ENCODE peak calls at places on chromosomes 6 and 20, in seven cellular contexts. One of them, this sample, is unnamed.

GRCh38 chr6:42689371-42689770 is 33.0 kb downstream of the PRPH2 start:
- DNase-seq in mesendoderm: no peak
- DNase-seq in IMR-90: no peak
- DNase-seq in H1: no peak
- DNase-seq in mesenchymal stem cell: no peak
- DNase-seq in trophoblast cell: no peak
- DNase-seq in H9: no peak
- DNase-seq in this sample: no peak

GRCh38 chr20:48308232-48308781 is 519.5 kb downstream of the PREX1 start:
- DNase-seq in trophoblast cell: no peak
- DNase-seq in IMR-90: no peak
- DNase-seq in mesendoderm: no peak
- DNase-seq in H1: no peak
- DNase-seq in H9: no peak
- DNase-seq in mesenchymal stem cell: no peak
- DNase-seq in this sample: no peak

GRCh38 chr6:142871910-142872331 is 73.1 kb downstream of the HIVEP2 start:
- DNase-seq in IMR-90: peak; percentile 96
- DNase-seq in trophoblast cell: peak; percentile 33
- DNase-seq in H9: no peak
- DNase-seq in mesendoderm: no peak
- DNase-seq in mesenchymal stem cell: peak; percentile 94
- DNase-seq in H1: no peak
- DNase-seq in this sample: no peak

GRCh38 chr6:145148392-145149175 is 586.7 kb downstream of the EPM2A start:
- DNase-seq in IMR-90: peak; percentile 63
- DNase-seq in mesendoderm: peak; percentile 46
- DNase-seq in trophoblast cell: peak; percentile 100
- DNase-seq in mesenchymal stem cell: peak; percentile 74
- DNase-seq in H9: no peak
- DNase-seq in H1: no peak
- DNase-seq in this sample: no peak

GRCh38 chr6:83474309-83474708 is 38.0 kb upstream of the PRSS35 start:
- DNase-seq in mesendoderm: no peak
- DNase-seq in H9: no peak
- DNase-seq in H1: no peak
- DNase-seq in trophoblast cell: no peak
- DNase-seq in IMR-90: peak; percentile 34
- DNase-seq in mesenchymal stem cell: peak; percentile 44
- DNase-seq in this sample: no peak

GRCh38 chr20:25148982-25149846 is 46.3 kb upstream of the ENTPD6 start:
- DNase-seq in mesenchymal stem cell: no peak
- DNase-seq in H9: no peak
- DNase-seq in H1: no peak
- DNase-seq in IMR-90: no peak
- DNase-seq in mesendoderm: no peak
- DNase-seq in trophoblast cell: peak; percentile 89
- DNase-seq in this sample: no peak

GRCh38 chr6:110656492-110656891 is 158.8 kb downstream of the CDK19 start:
- DNase-seq in H9: no peak
- DNase-seq in trophoblast cell: no peak
- DNase-seq in H1: no peak
- DNase-seq in mesendoderm: peak; percentile 45
- DNase-seq in mesenchymal stem cell: no peak
- DNase-seq in IMR-90: no peak
- DNase-seq in this sample: no peak

GRCh38 chr20:45041464-45042337 is 59.2 kb downstream of the KCNS1 start:
- DNase-seq in mesendoderm: peak; percentile 96
- DNase-seq in mesenchymal stem cell: peak; percentile 60
- DNase-seq in H9: peak; percentile 64
- DNase-seq in IMR-90: peak; percentile 65
- DNase-seq in trophoblast cell: peak; percentile 92
- DNase-seq in H1: no peak
- DNase-seq in this sample: no peak

GRCh38 chr6:38269773-38270172 is 370.0 kb downstream of the BTBD9 start:
- DNase-seq in mesendoderm: no peak
- DNase-seq in H1: no peak
- DNase-seq in mesenchymal stem cell: peak; percentile 38
- DNase-seq in H9: no peak
- DNase-seq in IMR-90: no peak
- DNase-seq in trophoblast cell: no peak
- DNase-seq in this sample: no peak

GRCh38 chr6:87830834-87831374 is 128.9 kb upstream of the AKIRIN2 start:
- DNase-seq in H9: no peak
- DNase-seq in IMR-90: no peak
- DNase-seq in mesendoderm: no peak
- DNase-seq in trophoblast cell: no peak
- DNase-seq in mesenchymal stem cell: no peak
- DNase-seq in H1: no peak
- DNase-seq in this sample: no peak

GRCh38 chr20:57772349-57772964 is 62.6 kb upstream of the PMEPA1 start:
- DNase-seq in trophoblast cell: peak; percentile 30
- DNase-seq in mesendoderm: peak; percentile 88
- DNase-seq in mesenchymal stem cell: no peak
- DNase-seq in IMR-90: peak; percentile 64
- DNase-seq in H1: no peak
- DNase-seq in H9: peak; percentile 83
- DNase-seq in this sample: no peak

GRCh38 chr20:63530788-63531160 is 6.4 kb downstream of the PTK6 start:
- DNase-seq in trophoblast cell: no peak
- DNase-seq in H9: peak; percentile 29
- DNase-seq in H1: no peak
- DNase-seq in mesenchymal stem cell: no peak
- DNase-seq in IMR-90: no peak
- DNase-seq in mesendoderm: no peak
- DNase-seq in this sample: no peak

GRCh38 chr20:37986063-37986858 is 47.0 kb downstream of the TTI1 start:
- DNase-seq in trophoblast cell: no peak
- DNase-seq in H9: no peak
- DNase-seq in mesendoderm: no peak
- DNase-seq in H1: no peak
- DNase-seq in mesenchymal stem cell: no peak
- DNase-seq in IMR-90: no peak
- DNase-seq in this sample: no peak

GRCh38 chr6:119536666-119537065 is 187.1 kb upstream of the MAN1A1 start:
- DNase-seq in H1: no peak
- DNase-seq in mesenchymal stem cell: no peak
- DNase-seq in H9: no peak
- DNase-seq in IMR-90: no peak
- DNase-seq in trophoblast cell: no peak
- DNase-seq in mesendoderm: no peak
- DNase-seq in this sample: no peak

GRCh38 chr20:37852666-37853065 is 50.3 kb upstream of the VSTM2L start:
- DNase-seq in mesenchymal stem cell: no peak
- DNase-seq in H9: no peak
- DNase-seq in IMR-90: peak; percentile 5
- DNase-seq in trophoblast cell: no peak
- DNase-seq in H1: no peak
- DNase-seq in mesendoderm: no peak
- DNase-seq in this sample: no peak

GRCh38 chr20:49166534-49167449 is 21.3 kb downstream of the STAU1 start:
- DNase-seq in trophoblast cell: no peak
- DNase-seq in mesendoderm: no peak
- DNase-seq in IMR-90: no peak
- DNase-seq in H9: no peak
- DNase-seq in mesenchymal stem cell: no peak
- DNase-seq in H1: no peak
- DNase-seq in this sample: no peak

GRCh38 chr6:166046232-166046631 is 121.4 kb downstream of the TBXT start:
- DNase-seq in trophoblast cell: peak; percentile 14
- DNase-seq in IMR-90: peak; percentile 96
- DNase-seq in H1: no peak
- DNase-seq in H9: no peak
- DNase-seq in mesendoderm: peak; percentile 59
- DNase-seq in mesenchymal stem cell: peak; percentile 96
- DNase-seq in this sample: no peak

GRCh38 chr20:64099086-64099786 is 8.1 kb downstream of the NPBWR2 start:
- DNase-seq in IMR-90: no peak
- DNase-seq in trophoblast cell: no peak
- DNase-seq in H1: no peak
- DNase-seq in H9: no peak
- DNase-seq in mesendoderm: no peak
- DNase-seq in mesenchymal stem cell: no peak
- DNase-seq in this sample: no peak

GRCh38 chr6:36805917-36806316 is 33.3 kb downstream of the CPNE5 start:
- DNase-seq in mesendoderm: peak; percentile 52
- DNase-seq in mesenchymal stem cell: no peak
- DNase-seq in trophoblast cell: no peak
- DNase-seq in IMR-90: no peak
- DNase-seq in H1: no peak
- DNase-seq in H9: peak; percentile 67
- DNase-seq in this sample: no peak

GRCh38 chr6:16600701-16601100 is 160.6 kb downstream of the ATXN1 start:
- DNase-seq in mesendoderm: no peak
- DNase-seq in mesenchymal stem cell: no peak
- DNase-seq in trophoblast cell: peak; percentile 93
- DNase-seq in H9: no peak
- DNase-seq in H1: no peak
- DNase-seq in IMR-90: no peak
- DNase-seq in this sample: no peak

GRCh38 chr20:52422574-52423463 is 231.2 kb upstream of the ZFP64 start:
- DNase-seq in mesendoderm: no peak
- DNase-seq in H9: no peak
- DNase-seq in IMR-90: no peak
- DNase-seq in trophoblast cell: no peak
- DNase-seq in mesenchymal stem cell: peak; percentile 61
- DNase-seq in H1: no peak
- DNase-seq in this sample: no peak

GRCh38 chr6:136676075-136676474 is 116.2 kb downstream of the MAP3K5 start:
- DNase-seq in IMR-90: no peak
- DNase-seq in H9: no peak
- DNase-seq in trophoblast cell: peak; percentile 96
- DNase-seq in H1: no peak
- DNase-seq in mesenchymal stem cell: no peak
- DNase-seq in mesendoderm: peak; percentile 8
- DNase-seq in this sample: no peak

GRCh38 chr20:64223526-64224067 is 32.0 kb upstream of the PCMTD2 start:
- DNase-seq in mesendoderm: peak; percentile 88
- DNase-seq in H1: peak; percentile 88
- DNase-seq in H9: peak; percentile 90
- DNase-seq in trophoblast cell: no peak
- DNase-seq in mesenchymal stem cell: peak; percentile 66
- DNase-seq in IMR-90: peak; percentile 46
- DNase-seq in this sample: peak; percentile 63

GRCh38 chr20:1802385-1803215 is 92.6 kb upstream of the SIRPA start:
- DNase-seq in mesendoderm: peak; percentile 86
- DNase-seq in H1: peak; percentile 77
- DNase-seq in trophoblast cell: peak; percentile 56
- DNase-seq in IMR-90: peak; percentile 76
- DNase-seq in mesenchymal stem cell: peak; percentile 73
- DNase-seq in H9: peak; percentile 81
- DNase-seq in this sample: peak; percentile 65

GRCh38 chr6:151016107-151016506 is 150.6 kb downstream of the MTHFD1L start:
- DNase-seq in trophoblast cell: peak; percentile 33
- DNase-seq in H1: no peak
- DNase-seq in H9: no peak
- DNase-seq in IMR-90: no peak
- DNase-seq in mesendoderm: no peak
- DNase-seq in mesenchymal stem cell: no peak
- DNase-seq in this sample: no peak

DNA sequence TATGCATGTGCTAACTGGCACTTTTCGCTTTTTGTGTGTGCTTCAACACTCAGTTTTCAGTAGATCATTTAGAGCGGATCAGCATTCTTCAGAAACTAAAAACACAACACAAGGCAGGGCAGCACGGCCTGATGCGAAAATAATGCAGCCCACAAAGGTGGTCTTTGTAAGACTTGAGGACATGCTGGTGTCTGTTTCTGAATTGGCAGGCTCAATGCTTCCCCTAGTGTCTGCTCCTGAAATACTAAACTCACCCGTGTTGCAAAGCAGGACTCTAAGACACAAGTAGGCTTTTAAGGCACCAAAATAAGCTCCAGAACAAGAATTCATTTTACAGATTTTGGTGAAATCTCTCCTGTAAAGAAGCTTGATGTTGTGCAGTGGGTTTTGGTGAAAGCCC is 676.5 kb downstream of the TENT5A start:
- DNase-seq in mesendoderm: peak; percentile 73
- DNase-seq in H1: no peak
- DNase-seq in trophoblast cell: peak; percentile 9
- DNase-seq in mesenchymal stem cell: peak; percentile 30
- DNase-seq in H9: peak; percentile 64
- DNase-seq in IMR-90: peak; percentile 12
- DNase-seq in this sample: peak; percentile 60
- H3K4me1 ChIP-seq in mesendoderm: no peaks in the 10 kb centered on the region
- H3K4me1 ChIP-seq in H1: no peaks in the 10 kb centered on the region
- H3K4me1 ChIP-seq in trophoblast cell: no peaks in the 10 kb centered on the region
- H3K4me1 ChIP-seq in mesenchymal stem cell: no peaks in the 10 kb centered on the region
- H3K4me1 ChIP-seq in H9: no peaks in the 10 kb centered on the region
- H3K4me1 ChIP-seq in IMR-90: no peaks in the 10 kb centered on the region
- H3K4me1 ChIP-seq in this sample: no peaks in the 10 kb centered on the region

GRCh38 chr20:34213213-34213612 is 28.0 kb upstream of the ASIP start:
- DNase-seq in trophoblast cell: no peak
- DNase-seq in IMR-90: no peak
- DNase-seq in mesendoderm: no peak
- DNase-seq in H1: no peak
- DNase-seq in mesenchymal stem cell: no peak
- DNase-seq in H9: no peak
- DNase-seq in this sample: no peak

GRCh38 chr20:34211591-34211990 is 29.6 kb upstream of the ASIP start:
- DNase-seq in IMR-90: no peak
- DNase-seq in mesenchymal stem cell: no peak
- DNase-seq in H1: no peak
- DNase-seq in mesendoderm: no peak
- DNase-seq in trophoblast cell: no peak
- DNase-seq in H9: no peak
- DNase-seq in this sample: no peak

GRCh38 chr20:34216382-34216742 is 24.9 kb upstream of the ASIP start:
- DNase-seq in trophoblast cell: no peak
- DNase-seq in mesendoderm: no peak
- DNase-seq in mesenchymal stem cell: no peak
- DNase-seq in H1: no peak
- DNase-seq in IMR-90: no peak
- DNase-seq in H9: no peak
- DNase-seq in this sample: no peak

GRCh38 chr20:34220581-34220980 is 20.6 kb upstream of the ASIP start:
- DNase-seq in H1: no peak
- DNase-seq in mesendoderm: no peak
- DNase-seq in H9: no peak
- DNase-seq in mesenchymal stem cell: peak; percentile 64
- DNase-seq in trophoblast cell: no peak
- DNase-seq in IMR-90: peak; percentile 28
- DNase-seq in this sample: no peak

GRCh38 chr20:34215711-34216381 is 25.4 kb upstream of the ASIP start:
- DNase-seq in trophoblast cell: peak; percentile 83
- DNase-seq in H1: peak; percentile 87
- DNase-seq in mesenchymal stem cell: peak; percentile 80
- DNase-seq in H9: peak; percentile 90
- DNase-seq in mesendoderm: peak; percentile 93
- DNase-seq in IMR-90: peak; percentile 67
- DNase-seq in this sample: peak; percentile 72
- H3K4ac ChIP-seq in trophoblast cell: peak overlapping the region; percentile 12
- H3K4ac ChIP-seq in H1: no peak overlapping the region
- H3K4ac ChIP-seq in mesenchymal stem cell: peak overlapping the region; percentile 66
- H3K4ac ChIP-seq in H9: no peak overlapping the region
- H3K4ac ChIP-seq in mesendoderm: no peak overlapping the region
- H3K4ac ChIP-seq in IMR-90: peak overlapping the region; percentile 95
- H3K4ac ChIP-seq in this sample: no peak overlapping the region

GRCh38 chr6:30748851-30749540 is 4.6 kb upstream of the IER3 start:
- DNase-seq in mesendoderm: no peak
- DNase-seq in H9: no peak
- DNase-seq in trophoblast cell: no peak
- DNase-seq in mesenchymal stem cell: peak; percentile 41
- DNase-seq in H1: no peak
- DNase-seq in IMR-90: peak; percentile 48
- DNase-seq in this sample: no peak
- H3K4me1 ChIP-seq in mesendoderm: peaks cover 7% of the 10 kb centered on the region
- H3K4me1 ChIP-seq in H9: peaks cover 2% of the 10 kb centered on the region
- H3K4me1 ChIP-seq in trophoblast cell: peaks cover 31% of the 10 kb centered on the region
- H3K4me1 ChIP-seq in mesenchymal stem cell: peaks cover 29% of the 10 kb centered on the region
- H3K4me1 ChIP-seq in H1: no peaks in the 10 kb centered on the region
- H3K4me1 ChIP-seq in IMR-90: peaks cover 36% of the 10 kb centered on the region
- H3K4me1 ChIP-seq in this sample: peaks cover 5% of the 10 kb centered on the region

GRCh38 chr6:135250234-135250633 is 69.1 kb downstream of the MYB start:
- DNase-seq in H1: no peak
- DNase-seq in IMR-90: no peak
- DNase-seq in mesendoderm: no peak
- DNase-seq in trophoblast cell: no peak
- DNase-seq in H9: no peak
- DNase-seq in mesenchymal stem cell: no peak
- DNase-seq in this sample: no peak
- H3K4ac ChIP-seq in H1: peak overlapping the region; percentile 27
- H3K4ac ChIP-seq in IMR-90: no peak overlapping the region
- H3K4ac ChIP-seq in mesendoderm: no peak overlapping the region
- H3K4ac ChIP-seq in trophoblast cell: no peak overlapping the region
- H3K4ac ChIP-seq in H9: no peak overlapping the region
- H3K4ac ChIP-seq in mesenchymal stem cell: no peak overlapping the region
- H3K4ac ChIP-seq in this sample: no peak overlapping the region

This sample was measured in neuronal stem cell.